ENCODE peak calls at places on chromosomes 12 and 14, in four cellular contexts. I is uterus, D is ecto neural progenitor cell, M is EL. O is an unnamed sample.
A peak's percentile ranks its signal among the peaks of the same experiment; 100 is the strongest.

GRCh38 chr12:93109794-93110203 is 180.7 kb upstream of the EEA1 start:
- DNase-seq in I (no peak), D (no peak), M (no peak), O (no peak)

GRCh38 chr14:102295301-102295700 is 9.7 kb downstream of the MOK start:
- DNase-seq in I (no peak), D (no peak), M (peak; percentile 32), O (no peak)

GRCh38 chr14:101950516-101951215 is 13.7 kb upstream of the DYNC1H1 start:
- DNase-seq in I (no peak), D (no peak), M (no peak), O (no peak)

GRCh38 chr12:12661086-12661485 is 34.9 kb downstream of the GPR19 start:
- DNase-seq in I (no peak), D (no peak), M (peak; percentile 79), O (no peak)

GRCh38 chr12:63400746-63401145 is 249.7 kb upstream of the AVPR1A start:
- DNase-seq in I (no peak), D (no peak), M (no peak), O (no peak)

GRCh38 chr12:47270782-47271664 is 191.3 kb upstream of the AMIGO2 start:
- DNase-seq in I (no peak), D (no peak), M (peak; percentile 93), O (no peak)

GRCh38 chr14:102408729-102409128 is 46.0 kb downstream of the TECPR2 start:
- DNase-seq in I (no peak), D (no peak), M (no peak), O (no peak)

GRCh38 chr14:91058017-91058675 is 2.3 kb downstream of the RPS6KA5 start:
- DNase-seq in I (no peak), D (no peak), M (peak; percentile 47), O (no peak)

GRCh38 chr12:108826807-108827721 is 30.3 kb downstream of the SSH1 start:
- DNase-seq in I (no peak), D (no peak), M (no peak), O (no peak)

GRCh38 chr12:44464180-44464579 is 411.9 kb downstream of the NELL2 start:
- DNase-seq in I (no peak), D (peak; percentile 57), M (no peak), O (no peak)

GRCh38 chr12:96196781-96197180 is 2.6 kb downstream of the ELK3 start:
- DNase-seq in I (no peak), D (no peak), M (peak; percentile 53), O (no peak)

GRCh38 chr12:78914859-78915331 is 50.3 kb downstream of the SYT1 start:
- DNase-seq in I (no peak), D (no peak), M (no peak), O (no peak)

GRCh38 chr12:14993537-14994266 is 20.9 kb downstream of the PDE6H start:
- DNase-seq in I (no peak), D (no peak), M (peak; percentile 42), O (no peak)

GRCh38 chr12:104219908-104220404 is 4.4 kb downstream of the TXNRD1 start:
- DNase-seq in I (no peak), D (peak; percentile 12), M (peak; percentile 95), O (no peak)

GRCh38 chr14:32070282-32070681 is 6.8 kb upstream of the ARHGAP5 start:
- DNase-seq in I (no peak), D (no peak), M (no peak), O (no peak)

GRCh38 chr12:120542166-120542565 is 8.0 kb downstream of the RNF10 start:
- DNase-seq in I (no peak), D (no peak), M (no peak), O (no peak)

GRCh38 chr12:21476949-21477348 is 24.5 kb downstream of the RECQL start:
- DNase-seq in I (no peak), D (no peak), M (peak; percentile 59), O (no peak)

GRCh38 chr12:39095636-39096330 is 190.4 kb upstream of the CPNE8 start:
- DNase-seq in I (no peak), D (no peak), M (no peak), O (no peak)

GRCh38 chr12:54341901-54342300 is 17.0 kb downstream of the COPZ1 start:
- DNase-seq in I (no peak), D (no peak), M (no peak), O (no peak)

GRCh38 chr12:102182635-102183034 is 15.0 kb downstream of the PMCH start:
- DNase-seq in I (no peak), D (no peak), M (no peak), O (no peak)

GRCh38 chr14:53149656-53150319 is 3.3 kb downstream of the DDHD1 start:
- DNase-seq in I (no peak), D (no peak), M (no peak), O (no peak)

GRCh38 chr12:116376354-116377193 is 99.1 kb upstream of the MED13L start:
- DNase-seq in I (no peak), D (no peak), M (peak; percentile 82), O (no peak)

GRCh38 chr12:121713257-121714155 is 954 bp downstream of the TMEM120B start:
- DNase-seq in I (peak; percentile 49), D (no peak), M (no peak), O (no peak)

GRCh38 chr12:57008113-57008687 is 1.9 kb upstream of the ZBTB39 start:
- DNase-seq in I (no peak), D (no peak), M (peak; percentile 67), O (no peak)

GRCh38 chr12:34599530-34600513 is 577.5 kb downstream of the ALG10 start:
- DNase-seq in I (peak; percentile 7), D (peak; percentile 20), M (no peak), O (no peak)

GRCh38 chr14:68815288-68816182 is 22.7 kb upstream of the ZFP36L1 start:
- DNase-seq in I (no peak), D (peak; percentile 57), M (peak; percentile 15), O (no peak)

GRCh38 chr12:105485926-105486325 is 155.4 kb downstream of the C12orf75 start:
- DNase-seq in I (no peak), D (no peak), M (peak; percentile 82), O (no peak)

GRCh38 chr12:53816360-53817020 is 64.7 kb upstream of the CISTR start:
- DNase-seq in I (no peak), D (no peak), M (no peak), O (no peak)

GRCh38 chr14:105889666-105890473 is 363.5 kb downstream of the TMEM121 start:
- DNase-seq in I (peak; percentile 8), D (no peak), M (no peak), O (no peak)

GRCh38 chr14:58824106-58824505 is 186.3 kb downstream of the DACT1 start:
- DNase-seq in I (no peak), D (no peak), M (peak; percentile 6), O (no peak)

GRCh38 chr12:98973395-98973794 is 328.3 kb downstream of the APAF1 start:
- DNase-seq in I (no peak), D (no peak), M (peak; percentile 37), O (no peak)

GRCh38 chr14:46352876-46353275 is 298.7 kb downstream of the RPL10L start:
- DNase-seq in I (no peak), D (no peak), M (no peak), O (no peak)

GRCh38 chr12:108312885-108313203 is 26.3 kb downstream of the CMKLR1 start:
- DNase-seq in I (no peak), D (no peak), M (peak; percentile 19), O (no peak)

GRCh38 chr12:71046215-71046614 is 111.6 kb downstream of the TSPAN8 start:
- DNase-seq in I (no peak), D (no peak), M (peak; percentile 48), O (no peak)